ENCODE peak calls at places on chromosome 9, in four cellular contexts. One of them, this sample, is unnamed.

GRCh38 chr9:34370335-34370969 is 6.2 kb downstream of the MYORG start:
- DNase-seq in heart right ventricle: no peak
- DNase-seq in lower leg skin: no peak
- DNase-seq in esophagus squamous epithelium: no peak
- DNase-seq in this sample: no peak

GRCh38 chr9:95127249-95128176 is 190.0 kb downstream of the FANCC start:
- DNase-seq in lower leg skin: peak; percentile 97
- DNase-seq in esophagus squamous epithelium: peak; percentile 22
- DNase-seq in heart right ventricle: peak; percentile 86
- DNase-seq in this sample: peak; percentile 82

GRCh38 chr9:77417570-77417969 is 230.6 kb downstream of the GNA14 start:
- DNase-seq in heart right ventricle: no peak
- DNase-seq in lower leg skin: peak; percentile 67
- DNase-seq in esophagus squamous epithelium: no peak
- DNase-seq in this sample: no peak

GRCh38 chr9:100673249-100673648 is 95.4 kb downstream of the CAVIN4 start:
- DNase-seq in esophagus squamous epithelium: no peak
- DNase-seq in heart right ventricle: no peak
- DNase-seq in lower leg skin: no peak
- DNase-seq in this sample: no peak

GRCh38 chr9:74147906-74148305 is 349.2 kb upstream of the RORB start:
- DNase-seq in lower leg skin: no peak
- DNase-seq in heart right ventricle: no peak
- DNase-seq in esophagus squamous epithelium: no peak
- DNase-seq in this sample: no peak

GRCh38 chr9:95441081-95441480 is 75.7 kb downstream of the PTCH1 start:
- DNase-seq in lower leg skin: no peak
- DNase-seq in heart right ventricle: no peak
- DNase-seq in esophagus squamous epithelium: no peak
- DNase-seq in this sample: no peak

GRCh38 chr9:35611230-35611797 is 6.3 kb downstream of the TESK1 start:
- DNase-seq in esophagus squamous epithelium: no peak
- DNase-seq in lower leg skin: no peak
- DNase-seq in heart right ventricle: no peak
- DNase-seq in this sample: no peak

GRCh38 chr9:93681316-93682154 is 105.2 kb downstream of the PHF2 start:
- DNase-seq in heart right ventricle: peak; percentile 4
- DNase-seq in esophagus squamous epithelium: no peak
- DNase-seq in lower leg skin: peak; percentile 72
- DNase-seq in this sample: peak; percentile 5

GRCh38 chr9:130433168-130433946 is 11.4 kb upstream of the ASS1 start:
- DNase-seq in esophagus squamous epithelium: no peak
- DNase-seq in heart right ventricle: no peak
- DNase-seq in lower leg skin: no peak
- DNase-seq in this sample: no peak

GRCh38 chr9:83385317-83385716 is 152.9 kb downstream of the FRMD3 start:
- DNase-seq in heart right ventricle: no peak
- DNase-seq in lower leg skin: no peak
- DNase-seq in esophagus squamous epithelium: no peak
- DNase-seq in this sample: no peak

GRCh38 chr9:116959775-116960174 is 272.7 kb downstream of the TRIM32 start:
- DNase-seq in lower leg skin: no peak
- DNase-seq in heart right ventricle: no peak
- DNase-seq in esophagus squamous epithelium: no peak
- DNase-seq in this sample: no peak

GRCh38 chr9:109821711-109822110 is 41.7 kb downstream of the PALM2AKAP2 start:
- DNase-seq in heart right ventricle: no peak
- DNase-seq in lower leg skin: no peak
- DNase-seq in esophagus squamous epithelium: no peak
- DNase-seq in this sample: no peak

GRCh38 chr9:95754533-95755420 is 120.7 kb upstream of the ERCC6L2 start:
- DNase-seq in lower leg skin: no peak
- DNase-seq in heart right ventricle: no peak
- DNase-seq in esophagus squamous epithelium: no peak
- DNase-seq in this sample: no peak

GRCh38 chr9:91495450-91495849 is 71.8 kb upstream of the NFIL3 start:
- DNase-seq in heart right ventricle: no peak
- DNase-seq in esophagus squamous epithelium: no peak
- DNase-seq in lower leg skin: no peak
- DNase-seq in this sample: no peak

GRCh38 chr9:376115-376514 is 161.4 kb downstream of the DOCK8 start:
- DNase-seq in lower leg skin: no peak
- DNase-seq in heart right ventricle: no peak
- DNase-seq in esophagus squamous epithelium: no peak
- DNase-seq in this sample: no peak

GRCh38 chr9:32350682-32351081 is 33.8 kb upstream of the ACO1 start:
- DNase-seq in esophagus squamous epithelium: no peak
- DNase-seq in heart right ventricle: no peak
- DNase-seq in lower leg skin: no peak
- DNase-seq in this sample: no peak

GRCh38 chr9:113922160-113922559 is 46.1 kb downstream of the ZNF618 start:
- DNase-seq in heart right ventricle: no peak
- DNase-seq in lower leg skin: peak; percentile 54
- DNase-seq in esophagus squamous epithelium: no peak
- DNase-seq in this sample: no peak

GRCh38 chr9:13264788-13265187 is 14.7 kb downstream of the MPDZ start:
- DNase-seq in esophagus squamous epithelium: no peak
- DNase-seq in heart right ventricle: no peak
- DNase-seq in lower leg skin: no peak
- DNase-seq in this sample: no peak

GRCh38 chr9:79661279-79661678 is 89.5 kb downstream of the TLE4 start:
- DNase-seq in heart right ventricle: no peak
- DNase-seq in lower leg skin: no peak
- DNase-seq in esophagus squamous epithelium: no peak
- DNase-seq in this sample: no peak

GRCh38 chr9:128276008-128276573 is at the start of gene SWI5:
- DNase-seq in esophagus squamous epithelium: peak; percentile 92
- DNase-seq in heart right ventricle: peak; percentile 100
- DNase-seq in lower leg skin: peak; percentile 100
- DNase-seq in this sample: peak; percentile 99

GRCh38 chr9:18463991-18464390 is 10.0 kb upstream of the ADAMTSL1 start:
- DNase-seq in esophagus squamous epithelium: no peak
- DNase-seq in lower leg skin: no peak
- DNase-seq in heart right ventricle: no peak
- DNase-seq in this sample: no peak

GRCh38 chr9:112268421-112268820 is 65.0 kb downstream of the PTBP3 start:
- DNase-seq in heart right ventricle: no peak
- DNase-seq in esophagus squamous epithelium: no peak
- DNase-seq in lower leg skin: no peak
- DNase-seq in this sample: no peak

GRCh38 chr9:26058111-26058895 is 380.1 kb upstream of the TUSC1 start:
- DNase-seq in heart right ventricle: no peak
- DNase-seq in lower leg skin: no peak
- DNase-seq in esophagus squamous epithelium: no peak
- DNase-seq in this sample: no peak

GRCh38 chr9:127803507-127804352 is 1.0 kb downstream of the FPGS start:
- DNase-seq in lower leg skin: no peak
- DNase-seq in heart right ventricle: no peak
- DNase-seq in esophagus squamous epithelium: no peak
- DNase-seq in this sample: no peak

GRCh38 chr9:125700791-125701190 is 6.2 kb downstream of the MAPKAP1 start:
- DNase-seq in esophagus squamous epithelium: no peak
- DNase-seq in heart right ventricle: no peak
- DNase-seq in lower leg skin: no peak
- DNase-seq in this sample: no peak

GRCh38 chr9:20524776-20525175 is 97.5 kb downstream of the MLLT3 start:
- DNase-seq in heart right ventricle: no peak
- DNase-seq in lower leg skin: no peak
- DNase-seq in esophagus squamous epithelium: no peak
- DNase-seq in this sample: no peak

GRCh38 chr9:7118653-7119052 is 360.9 kb downstream of the KDM4C start:
- DNase-seq in esophagus squamous epithelium: no peak
- DNase-seq in lower leg skin: no peak
- DNase-seq in heart right ventricle: no peak
- DNase-seq in this sample: no peak

GRCh38 chr9:134475051-134475790 is 149.0 kb downstream of the RXRA start:
- DNase-seq in heart right ventricle: peak; percentile 87
- DNase-seq in lower leg skin: peak; percentile 95
- DNase-seq in esophagus squamous epithelium: no peak
- DNase-seq in this sample: no peak

GRCh38 chr9:114318416-114318815 is 4.5 kb upstream of the ORM1 start:
- DNase-seq in lower leg skin: peak; percentile 53
- DNase-seq in heart right ventricle: no peak
- DNase-seq in esophagus squamous epithelium: no peak
- DNase-seq in this sample: peak; percentile 15

GRCh38 chr9:692636-693459 is 148.6 kb upstream of the DMRT1 start:
- DNase-seq in heart right ventricle: no peak
- DNase-seq in lower leg skin: no peak
- DNase-seq in esophagus squamous epithelium: no peak
- DNase-seq in this sample: no peak

GRCh38 chr9:125850763-125851162 is 103.6 kb downstream of the PBX3 start:
- DNase-seq in lower leg skin: no peak
- DNase-seq in heart right ventricle: no peak
- DNase-seq in esophagus squamous epithelium: no peak
- DNase-seq in this sample: no peak

GRCh38 chr9:107044872-107045271 is 181.9 kb downstream of the ZNF462 start:
- DNase-seq in esophagus squamous epithelium: no peak
- DNase-seq in heart right ventricle: no peak
- DNase-seq in lower leg skin: no peak
- DNase-seq in this sample: no peak
- TF ChIP-seq CTCF in esophagus squamous epithelium: no peak
- TF ChIP-seq CTCF in heart right ventricle: no peak
- TF ChIP-seq CTCF in lower leg skin: no peak
- TF ChIP-seq CTCF in this sample: no peak

GRCh38 chr9:86885232-86885631 is 62.1 kb downstream of the GAS1 start:
- DNase-seq in lower leg skin: no peak
- DNase-seq in esophagus squamous epithelium: no peak
- DNase-seq in heart right ventricle: no peak
- DNase-seq in this sample: no peak

GRCh38 chr9:86893811-86894490 is 53.4 kb downstream of the GAS1 start:
- DNase-seq in heart right ventricle: no peak
- DNase-seq in lower leg skin: no peak
- DNase-seq in esophagus squamous epithelium: no peak
- DNase-seq in this sample: no peak

GRCh38 chr9:86892576-86892975 is 54.7 kb downstream of the GAS1 start:
- DNase-seq in heart right ventricle: no peak
- DNase-seq in lower leg skin: no peak
- DNase-seq in esophagus squamous epithelium: no peak
- DNase-seq in this sample: no peak

GRCh38 chr9:86891886-86892437 is 55.3 kb downstream of the GAS1 start:
- DNase-seq in esophagus squamous epithelium: no peak
- DNase-seq in lower leg skin: no peak
- DNase-seq in heart right ventricle: no peak
- DNase-seq in this sample: no peak

DNA sequence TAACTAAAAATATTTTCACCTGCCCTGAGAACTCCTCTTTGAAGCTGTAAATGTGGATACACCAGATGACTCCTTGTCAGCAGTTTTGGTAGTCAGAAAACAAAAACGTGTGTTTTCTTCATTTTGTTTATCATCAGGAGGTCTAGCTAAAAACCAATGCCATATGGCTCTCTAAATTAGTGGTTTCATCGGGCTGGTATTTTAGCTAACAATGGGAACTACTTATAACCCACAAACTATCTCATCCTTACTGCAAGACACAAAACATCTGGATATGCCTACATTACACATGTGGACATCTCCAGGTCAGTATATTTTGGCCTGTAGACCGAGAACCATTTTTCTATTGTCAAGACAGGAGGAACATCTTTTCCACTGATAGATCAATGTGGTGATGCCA is 56.2 kb downstream of the GAS1 start:
- DNase-seq in heart right ventricle: no peak
- DNase-seq in esophagus squamous epithelium: no peak
- DNase-seq in lower leg skin: no peak
- DNase-seq in this sample: no peak
- TF ChIP-seq CTCF in heart right ventricle: no peak
- TF ChIP-seq CTCF in esophagus squamous epithelium: no peak
- TF ChIP-seq CTCF in lower leg skin: no peak
- TF ChIP-seq CTCF in this sample: no peak

DNA sequence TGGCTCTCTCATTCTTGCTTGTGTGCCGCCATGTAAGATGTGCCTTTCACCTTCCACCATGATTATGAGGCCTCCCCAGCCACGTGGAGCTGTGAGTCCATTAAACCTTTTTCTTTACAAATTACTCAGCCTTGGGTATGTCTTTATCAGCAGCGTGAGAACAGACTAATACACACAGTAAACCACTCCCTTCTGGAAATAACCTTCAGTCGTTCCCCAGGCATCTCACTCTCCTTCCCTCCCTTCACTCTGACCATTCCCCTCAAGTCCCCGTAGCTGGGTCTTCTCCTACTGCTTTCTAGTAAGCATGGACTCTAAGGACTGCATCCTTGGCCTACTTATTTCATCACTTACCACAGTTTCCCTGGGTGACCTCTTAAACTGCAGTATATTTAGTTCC is 493.9 kb downstream of the CCDC171 start:
- DNase-seq in esophagus squamous epithelium: no peak
- DNase-seq in lower leg skin: no peak
- DNase-seq in heart right ventricle: no peak
- DNase-seq in this sample: no peak
- TF ChIP-seq CTCF in esophagus squamous epithelium: no peak
- TF ChIP-seq CTCF in lower leg skin: no peak
- TF ChIP-seq CTCF in heart right ventricle: no peak
- TF ChIP-seq CTCF in this sample: no peak

GRCh38 chr9:121814594-121814993 is 163.2 kb downstream of the DAB2IP start:
- DNase-seq in lower leg skin: peak; percentile 40
- DNase-seq in esophagus squamous epithelium: no peak
- DNase-seq in heart right ventricle: no peak
- DNase-seq in this sample: no peak
- TF ChIP-seq CTCF in lower leg skin: no peak
- TF ChIP-seq CTCF in esophagus squamous epithelium: no peak
- TF ChIP-seq CTCF in heart right ventricle: no peak
- TF ChIP-seq CTCF in this sample: no peak

DNA sequence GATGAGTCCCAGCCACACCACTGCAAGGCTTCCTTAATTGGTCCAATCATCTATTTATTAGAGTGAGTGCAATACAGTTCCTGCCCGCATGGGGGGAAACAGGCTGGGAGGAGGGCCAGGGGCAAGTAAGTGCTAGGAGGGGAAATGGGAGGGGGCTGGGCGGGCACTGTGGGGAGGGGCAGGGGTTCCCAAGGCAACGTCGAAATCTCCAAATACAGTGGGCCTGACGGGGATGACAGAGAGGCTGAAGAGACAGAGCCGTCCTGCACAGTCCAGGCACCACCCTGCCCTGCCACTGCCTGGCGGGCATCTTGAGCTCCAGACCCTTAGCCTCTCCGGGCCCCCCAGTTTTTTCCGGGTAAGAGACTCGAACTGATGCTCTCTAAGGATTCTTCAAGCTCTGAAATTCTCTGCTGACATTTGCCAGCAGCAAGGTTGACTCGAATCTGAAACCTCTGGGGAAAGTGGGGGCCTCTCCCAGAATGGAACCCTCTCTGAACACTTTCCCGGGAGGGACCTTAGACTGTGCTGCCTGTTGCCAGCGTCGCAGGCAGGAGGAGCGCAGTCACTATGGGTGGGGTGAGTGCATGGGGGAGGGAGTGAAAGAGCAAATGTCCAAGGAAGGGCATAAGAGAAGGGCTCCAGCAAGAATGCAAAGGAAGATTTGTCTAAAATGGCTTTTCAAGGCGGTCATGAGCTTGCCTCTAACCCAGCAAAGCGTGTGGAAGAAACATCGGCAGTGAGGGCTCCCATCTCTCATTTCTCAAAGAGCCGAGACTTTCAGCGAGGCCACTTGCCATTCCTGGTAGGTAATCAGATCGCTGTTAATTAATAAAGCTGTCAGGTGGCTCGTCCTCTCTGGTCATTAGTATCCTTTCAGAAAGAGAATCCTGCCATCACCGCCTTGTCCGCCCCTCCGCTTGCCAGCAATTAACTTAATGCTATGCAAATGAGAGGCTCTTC is 98.9 kb downstream of the GTF3C4 start:
- DNase-seq in esophagus squamous epithelium: peak; percentile 18
- DNase-seq in heart right ventricle: peak; percentile 48
- DNase-seq in lower leg skin: peak; percentile 87
- DNase-seq in this sample: peak; percentile 36
- TF ChIP-seq CTCF in esophagus squamous epithelium: peak; percentile 26
- TF ChIP-seq CTCF in heart right ventricle: peak; percentile 51
- TF ChIP-seq CTCF in lower leg skin: no peak
- TF ChIP-seq CTCF in this sample: no peak